ENCODE peak calls at places on chromosome 20, in six cellular contexts. P, I, E, A, N and K are unnamed samples.

GRCh38 chr20:35555951-35556645 is 14.2 kb downstream of the ERGIC3 start:
- DNase-seq in P (no peak), I (no peak), E (no peak), A (no peak), N (no peak), K (peak; percentile 79)

GRCh38 chr20:36203861-36204260 is 32.4 kb upstream of the AAR2 start:
- DNase-seq in P (no peak), I (no peak), E (no peak), A (no peak), N (no peak), K (no peak)

GRCh38 chr20:41287327-41287726 is 30.2 kb downstream of the ZHX3 start:
- DNase-seq in P (no peak), I (peak; percentile 97), E (no peak), A (no peak), N (no peak), K (no peak)

GRCh38 chr20:57657537-57658446 is 37.6 kb upstream of the ZBP1 start:
- DNase-seq in P (peak; percentile 39), I (no peak), E (no peak), A (no peak), N (no peak), K (peak; percentile 97)

GRCh38 chr20:23265226-23265625 is 85.4 kb upstream of the NXT1 start:
- DNase-seq in P (no peak), I (peak; percentile 41), E (no peak), A (peak; percentile 61), N (no peak), K (no peak)

GRCh38 chr20:5143856-5144255 is 17.0 kb downstream of the CDS2 start:
- DNase-seq in P (no peak), I (no peak), E (no peak), A (no peak), N (no peak), K (no peak)

GRCh38 chr20:17646209-17646717 is 35.8 kb downstream of the RRBP1 start:
- DNase-seq in P (peak; percentile 44), I (no peak), E (no peak), A (peak; percentile 68), N (no peak), K (no peak)

GRCh38 chr20:44223721-44224120 is 13.2 kb upstream of the OSER1 start:
- DNase-seq in P (no peak), I (no peak), E (no peak), A (no peak), N (peak; percentile 50), K (no peak)

GRCh38 chr20:57048027-57048869 is 218.2 kb downstream of the BMP7 start:
- DNase-seq in P (no peak), I (no peak), E (peak; percentile 70), A (no peak), N (peak; percentile 59), K (no peak)

GRCh38 chr20:16974855-16975162 is 226.7 kb downstream of the OTOR start:
- DNase-seq in P (no peak), I (no peak), E (no peak), A (no peak), N (no peak), K (no peak)

GRCh38 chr20:4916991-4917881 is 84.1 kb downstream of the SLC23A2 start:
- DNase-seq in P (no peak), I (peak; percentile 10), E (no peak), A (no peak), N (no peak), K (no peak)

GRCh38 chr20:34583524-34583923 is 25.0 kb downstream of the MAP1LC3A start:
- DNase-seq in P (no peak), I (no peak), E (no peak), A (no peak), N (no peak), K (peak; percentile 76)

GRCh38 chr20:48819813-48820648 is 7.8 kb downstream of the PREX1 start:
- DNase-seq in P (no peak), I (no peak), E (no peak), A (no peak), N (no peak), K (peak; percentile 79)

GRCh38 chr20:48819089-48819488 is 8.7 kb downstream of the PREX1 start:
- DNase-seq in P (no peak), I (no peak), E (no peak), A (no peak), N (no peak), K (no peak)

GRCh38 chr20:48822178-48822577 is 5.6 kb downstream of the PREX1 start:
- DNase-seq in P (no peak), I (no peak), E (no peak), A (no peak), N (no peak), K (no peak)

GRCh38 chr20:48821261-48821910 is 6.4 kb downstream of the PREX1 start:
- DNase-seq in P (no peak), I (no peak), E (no peak), A (no peak), N (no peak), K (no peak)

DNA sequence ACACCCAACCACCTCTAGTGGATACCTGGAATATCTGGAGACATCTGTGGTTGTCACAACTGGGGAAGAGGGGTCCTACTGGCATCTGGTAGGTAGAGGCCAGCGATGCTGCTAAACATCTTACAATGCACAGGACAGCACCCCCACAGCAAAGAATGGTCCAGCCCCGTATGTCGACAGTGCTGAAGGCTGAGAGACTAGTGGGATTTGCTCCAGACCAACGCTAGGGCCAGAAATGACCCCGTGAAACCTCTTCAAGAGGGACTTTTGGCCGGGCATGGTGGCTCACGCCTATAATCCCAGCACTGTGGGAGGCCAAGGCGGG is 7.2 kb downstream of the PREX1 start:
- DNase-seq in P (no peak), I (no peak), E (no peak), A (no peak), N (no peak), K (no peak)
- H3K4me1 ChIP-seq in P (no peaks in the 10 kb centered on the region), I (peaks cover 5% of the 10 kb centered on the region), E (no peaks in the 10 kb centered on the region), A (peaks cover 3% of the 10 kb centered on the region), N (no peaks in the 10 kb centered on the region), K (peaks cover 10% of the 10 kb centered on the region)

GRCh38 chr20:62831361-62831788 is 14.5 kb downstream of the COL9A3 start:
- DNase-seq in P (peak; percentile 94), I (no peak), E (no peak), A (no peak), N (no peak), K (no peak)

GRCh38 chr20:62830821-62831220 is 14.0 kb downstream of the COL9A3 start:
- DNase-seq in P (no peak), I (no peak), E (no peak), A (no peak), N (no peak), K (no peak)

GRCh38 chr20:62832951-62833391 is 16.1 kb downstream of the COL9A3 start:
- DNase-seq in P (peak; percentile 94), I (no peak), E (no peak), A (no peak), N (no peak), K (peak; percentile 84)

GRCh38 chr20:62832212-62832922 is 15.5 kb downstream of the COL9A3 start:
- DNase-seq in P (peak; percentile 85), I (no peak), E (no peak), A (peak; percentile 69), N (peak; percentile 15), K (peak; percentile 81)

DNA sequence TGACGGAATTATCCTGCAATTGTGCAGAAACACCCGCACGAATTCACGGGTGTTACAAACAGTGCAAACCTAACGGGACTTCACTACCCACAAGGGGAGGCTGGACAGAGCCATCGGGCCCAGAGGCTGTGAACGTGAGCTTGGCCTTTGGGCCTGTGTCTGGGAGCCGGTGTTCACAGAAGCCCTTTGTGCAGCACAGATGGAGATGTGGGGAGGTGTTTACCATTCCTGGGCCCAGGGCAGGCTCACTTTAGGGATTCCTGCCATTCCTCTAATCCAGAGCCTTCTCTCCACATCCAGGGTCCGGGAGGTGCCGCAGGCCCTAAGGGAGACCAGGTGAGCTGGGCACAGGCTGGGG is 15.0 kb downstream of the COL9A3 start:
- DNase-seq in P (no peak), I (no peak), E (no peak), A (no peak), N (no peak), K (no peak)
- H3K27ac ChIP-seq in P (no peak overlapping the region), I (no peak overlapping the region), E (no peak overlapping the region), A (no peak overlapping the region), N (no peak overlapping the region), K (no peak overlapping the region)

GRCh38 chr20:1505361-1505760 is 14.1 kb upstream of the SIRPB2 start:
- DNase-seq in P (no peak), I (no peak), E (no peak), A (no peak), N (no peak), K (peak; percentile 74)
- H3K4me1 ChIP-seq in P (no peaks in the 10 kb centered on the region), I (no peaks in the 10 kb centered on the region), E (no peaks in the 10 kb centered on the region), A (no peaks in the 10 kb centered on the region), N (peaks cover 4% of the 10 kb centered on the region), K (peaks cover 19% of the 10 kb centered on the region)

DNA sequence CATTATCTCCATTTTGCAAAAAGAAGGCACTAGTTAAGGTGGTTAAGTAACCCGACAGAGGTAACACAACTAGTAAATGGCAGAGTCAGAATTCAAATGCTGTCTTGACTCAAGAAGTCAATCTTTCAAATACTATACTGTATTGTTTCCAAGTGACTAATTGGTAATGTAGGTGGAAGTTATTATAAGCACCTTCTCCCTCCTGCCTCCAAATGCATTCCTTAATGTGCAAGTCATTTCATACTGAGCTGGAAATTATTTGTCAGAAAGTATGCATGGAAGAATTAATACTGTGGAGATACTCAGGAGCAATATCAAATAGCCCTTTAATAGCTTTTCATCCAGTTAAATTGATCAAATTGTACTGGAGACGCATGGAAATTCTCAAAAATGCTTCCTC is 579.0 kb downstream of the DOK5 start:
- DNase-seq in P (no peak), I (no peak), E (no peak), A (no peak), N (no peak), K (no peak)
- H3K27ac ChIP-seq in P (no peak overlapping the region), I (no peak overlapping the region), E (no peak overlapping the region), A (no peak overlapping the region), N (no peak overlapping the region), K (no peak overlapping the region)